ENCODE peak calls at places on chromosomes 4 and X, in seven cellular contexts. L is smooth muscle cell of the brain vasculature; N is activated gamma-delta T cell treated with Interleukin-2 at 50 U/mL for 16 hours; I is AG10803; G is activated naive CD4-positive, alpha-beta T cell; D is NCI-H748 treated with DMSO at 0.1 percent for 48 hours; K is H7. A is an unnamed sample.

GRCh38 chrX:107324493-107325310 is 118.3 kb downstream of the DNAAF6 start:
- DNase-seq in D (no peak), K (peak; percentile 92), L (no peak), I (no peak), G (no peak), N (no peak), A (peak; percentile 44)

GRCh38 chr4:124121511-124121934 is 591.0 kb downstream of the ANKRD50 start:
- DNase-seq in L (peak; percentile 40), D (no peak), I (peak; percentile 25), K (no peak), N (no peak), G (no peak), A (peak; percentile 7)

GRCh38 chr4:38069271-38069760 is 109.1 kb downstream of the PTTG2 start:
- DNase-seq in N (no peak), L (no peak), K (peak; percentile 80), G (peak; percentile 5), D (peak; percentile 11), I (no peak), A (no peak)

GRCh38 chrX:33178218-33178617 is 33.1 kb downstream of the DMD start:
- DNase-seq in N (no peak), D (no peak), K (no peak), L (no peak), I (no peak), G (no peak), A (no peak)

GRCh38 chr4:183797445-183798248 is 107.5 kb upstream of the STOX2 start:
- DNase-seq in L (no peak), G (no peak), N (no peak), K (peak; percentile 85), D (no peak), I (peak; percentile 6), A (no peak)

GRCh38 chr4:140937866-140938265 is 181.7 kb upstream of the TBC1D9 start:
- DNase-seq in K (no peak), L (no peak), I (peak; percentile 90), G (no peak), N (no peak), D (no peak), A (no peak)

GRCh38 chrX:132270699-132271098 is 51.5 kb upstream of the RAP2C start:
- DNase-seq in I (peak; percentile 91), D (no peak), N (no peak), G (no peak), L (no peak), K (no peak), A (no peak)

GRCh38 chr4:112279025-112279881 is 6.5 kb downstream of the TIFA start:
- DNase-seq in G (no peak), N (no peak), I (no peak), K (no peak), D (no peak), L (no peak), A (no peak)

GRCh38 chrX:40576291-40576690 is 4.5 kb upstream of the ATP6AP2 start:
- DNase-seq in I (no peak), G (no peak), K (no peak), L (no peak), N (no peak), D (no peak), A (no peak)

GRCh38 chr4:98741952-98742351 is 83.5 kb upstream of the TSPAN5 start:
- DNase-seq in G (no peak), N (no peak), K (no peak), L (no peak), I (no peak), D (no peak), A (no peak)

GRCh38 chr4:2925931-2926860 is 37.0 kb downstream of the NOP14 start:
- DNase-seq in L (no peak), N (no peak), I (no peak), D (no peak), K (peak; percentile 46), G (no peak), A (no peak)

GRCh38 chr4:52862605-52863236 is 604 bp downstream of the RASL11B start:
- DNase-seq in D (peak; percentile 11), G (no peak), N (no peak), K (peak; percentile 61), I (no peak), L (no peak), A (no peak)

GRCh38 chrX:119105826-119106225 is 21.8 kb downstream of the KIAA1210 start:
- DNase-seq in I (peak; percentile 56), N (no peak), D (no peak), K (no peak), L (no peak), G (no peak), A (no peak)

GRCh38 chr4:123217676-123218075 is 178.9 kb upstream of the SPRY1 start:
- DNase-seq in I (no peak), D (no peak), N (no peak), G (no peak), L (no peak), K (no peak), A (no peak)

GRCh38 chrX:20032201-20032600 is 41.3 kb upstream of the BCLAF3 start:
- DNase-seq in D (no peak), L (no peak), I (no peak), K (no peak), G (no peak), N (no peak), A (no peak)

GRCh38 chr4:55758081-55758480 is 61.5 kb upstream of the EXOC1L start:
- DNase-seq in I (peak; percentile 18), G (no peak), D (no peak), L (no peak), K (no peak), N (no peak), A (peak; percentile 34)

GRCh38 chr4:38856524-38857337 is at the start of gene TLR6:
- DNase-seq in D (peak; percentile 38), L (no peak), I (peak; percentile 48), N (peak; percentile 74), G (peak; percentile 38), K (peak; percentile 50), A (peak; percentile 30)

GRCh38 chrX:153784325-153784967 is 3.6 kb downstream of the SRPK3 start:
- DNase-seq in I (no peak), N (no peak), L (no peak), K (no peak), D (no peak), G (no peak), A (no peak)

GRCh38 chrX:5051831-5052491 is 1176.7 kb downstream of the NLGN4X start:
- DNase-seq in D (no peak), I (peak; percentile 52), N (no peak), K (no peak), L (no peak), G (no peak), A (no peak)

GRCh38 chrX:23251043-23251442 is 83.6 kb upstream of the PTCHD1 start:
- DNase-seq in N (no peak), L (no peak), K (no peak), I (no peak), G (no peak), D (no peak), A (no peak)

GRCh38 chr4:106444557-106444956 is 76.0 kb upstream of the GIMD1 start:
- DNase-seq in N (no peak), K (no peak), I (peak; percentile 81), L (no peak), G (no peak), D (no peak), A (no peak)

GRCh38 chr4:47031713-47032404 is 492 bp downstream of the GABRB1 start:
- DNase-seq in G (no peak), D (peak; percentile 1), N (no peak), K (no peak), L (no peak), I (no peak), A (no peak)

GRCh38 chr4:185874516-185875230 is 62.7 kb upstream of the SORBS2 start:
- DNase-seq in L (no peak), D (no peak), G (no peak), N (no peak), K (no peak), I (peak; percentile 39), A (no peak)

GRCh38 chr4:180099962-180100361 is 2143.2 kb upstream of the TENM3 start:
- DNase-seq in L (no peak), I (no peak), K (no peak), G (no peak), D (no peak), N (no peak), A (no peak)

GRCh38 chrX:49316085-49316484 is 5.8 kb upstream of the GAGE12J start:
- DNase-seq in L (no peak), N (no peak), D (no peak), G (no peak), K (no peak), I (no peak), A (no peak)

GRCh38 chrX:27575565-27575964 is 14.6 kb upstream of the DCAF8L2 start:
- DNase-seq in G (no peak), N (no peak), L (no peak), K (no peak), I (no peak), D (no peak), A (no peak)

GRCh38 chr4:25088342-25088952 is 57.7 kb upstream of the LGI2 start:
- DNase-seq in N (no peak), K (peak; percentile 38), L (no peak), D (no peak), G (no peak), I (peak; percentile 18), A (no peak)

GRCh38 chrX:151985955-151986354 is 11.5 kb upstream of the GABRE start:
- DNase-seq in I (peak; percentile 69), L (no peak), D (no peak), N (no peak), K (no peak), G (no peak), A (no peak)

GRCh38 chr4:71377561-71377960 is 38.7 kb downstream of the SLC4A4 start:
- DNase-seq in G (no peak), N (no peak), L (peak; percentile 17), I (peak; percentile 75), D (no peak), K (no peak), A (no peak)

GRCh38 chrX:46838482-46838857 is 1.6 kb downstream of the RP2 start:
- DNase-seq in G (no peak), I (no peak), N (no peak), L (no peak), K (no peak), D (no peak), A (no peak)

GRCh38 chr4:62797221-62797620 is 1597.1 kb downstream of the ADGRL3 start:
- DNase-seq in L (no peak), K (no peak), D (no peak), I (no peak), G (no peak), N (no peak), A (no peak)

GRCh38 chr4:161148051-161148450 is 1015.7 kb downstream of the FSTL5 start:
- DNase-seq in L (no peak), D (no peak), I (no peak), G (no peak), K (no peak), N (no peak), A (no peak)

GRCh38 chr4:89737888-89738287 is 99.1 kb downstream of the SNCA start:
- DNase-seq in D (no peak), G (no peak), N (no peak), K (no peak), I (peak; percentile 58), L (no peak), A (no peak)